ENCODE peak calls at places on chromosomes 3 and 15, in seven cellular contexts. C is GM23338, I is sigmoid colon, Q is brain microvascular endothelial cell, O is suprapubic skin, T is pancreas, W is lower lobe of right lung. K is an unnamed sample. For H3K27me3, the result is how much of the 10 kb centered on the place peaks cover.

GRCh38 chr3:46013316-46014094 is 13.8 kb downstream of the XCR1 start:
- DNase-seq in T (no peak), I (no peak), W (no peak), Q (no peak), O (no peak), C (no peak), K (no peak)

GRCh38 chr3:70811880-70812279 is 499.4 kb upstream of the MDFIC2 start:
- DNase-seq in C (no peak), I (peak), W (no peak), T (no peak), Q (peak), O (peak), K (no peak)

GRCh38 chr15:31308185-31308639 is 18.4 kb upstream of the KLF13 start:
- DNase-seq in T (no peak), C (peak), O (no peak), Q (no peak), W (no peak), I (no peak), K (peak)

GRCh38 chr3:179177611-179178010 is 29.5 kb downstream of the PIK3CA start:
- DNase-seq in Q (no peak), W (no peak), C (no peak), O (no peak), I (no peak), T (no peak), K (no peak)

GRCh38 chr3:128550113-128550440 is 57.1 kb upstream of the GATA2 start:
- DNase-seq in T (no peak), W (no peak), Q (no peak), I (no peak), C (no peak), O (no peak), K (no peak)

GRCh38 chr15:33460166-33460805 is 149.5 kb downstream of the RYR3 start:
- DNase-seq in T (no peak), C (no peak), O (no peak), I (no peak), W (no peak), Q (no peak), K (no peak)

GRCh38 chr3:106425021-106425420 is 556.2 kb upstream of the CBLB start:
- DNase-seq in O (no peak), I (no peak), T (no peak), Q (peak), C (no peak), W (no peak), K (no peak)

GRCh38 chr15:38189651-38190280 is 62.9 kb upstream of the SPRED1 start:
- DNase-seq in I (no peak), Q (no peak), C (no peak), W (no peak), T (no peak), O (no peak), K (no peak)

GRCh38 chr15:55589297-55589696 is 1.2 kb upstream of the PYGO1 start:
- DNase-seq in C (no peak), I (no peak), W (no peak), O (no peak), Q (no peak), T (no peak), K (no peak)

GRCh38 chr3:69791111-69791510 is 51.8 kb downstream of the MITF start:
- DNase-seq in W (peak), Q (peak), C (no peak), T (no peak), I (peak), O (peak), K (peak)

GRCh38 chr3:129195731-129196256 is 12.1 kb upstream of the CNBP start:
- DNase-seq in I (peak), C (no peak), Q (peak), W (no peak), O (no peak), T (no peak), K (peak)

GRCh38 chr3:15636028-15636709 is 34.6 kb downstream of the BTD start:
- DNase-seq in W (no peak), C (no peak), O (no peak), I (no peak), T (no peak), Q (peak), K (no peak)

GRCh38 chr3:52092291-52092660 is 35.9 kb upstream of the DUSP7 start:
- DNase-seq in C (no peak), O (no peak), Q (no peak), I (peak), T (no peak), W (peak), K (no peak)

GRCh38 chr3:124407260-124407659 is 323.0 kb upstream of the UMPS start:
- DNase-seq in Q (peak), I (no peak), T (no peak), W (no peak), C (no peak), O (no peak), K (no peak)

GRCh38 chr3:13352621-13353131 is 67.4 kb downstream of the NUP210 start:
- DNase-seq in C (no peak), T (no peak), O (no peak), Q (peak), W (no peak), I (no peak), K (no peak)

GRCh38 chr15:38195191-38195901 is 57.3 kb upstream of the SPRED1 start:
- DNase-seq in C (no peak), W (no peak), T (no peak), I (no peak), Q (no peak), O (no peak), K (no peak)

GRCh38 chr3:32508731-32509130 is 6.1 kb upstream of the CMTM6 start:
- DNase-seq in O (no peak), C (no peak), T (no peak), Q (no peak), W (no peak), I (no peak), K (no peak)

GRCh38 chr3:31947671-31948091 is 33.4 kb downstream of the OSBPL10 start:
- DNase-seq in O (no peak), Q (no peak), C (no peak), T (no peak), I (no peak), W (no peak), K (no peak)

GRCh38 chr15:88113909-88114308 is 142.6 kb downstream of the NTRK3 start:
- DNase-seq in T (no peak), I (no peak), C (no peak), Q (no peak), W (no peak), O (no peak), K (no peak)

GRCh38 chr15:64947211-64947610 is 35.5 kb downstream of the ANKDD1A start:
- DNase-seq in W (no peak), C (no peak), I (no peak), Q (no peak), O (no peak), T (no peak), K (no peak)

GRCh38 chr3:99808163-99808794 is 9.4 kb upstream of the CMSS1 start:
- DNase-seq in O (no peak), T (no peak), I (no peak), W (no peak), Q (peak), C (peak), K (no peak)

GRCh38 chr15:88002721-88003120 is 253.8 kb downstream of the NTRK3 start:
- DNase-seq in Q (no peak), O (no peak), I (no peak), T (no peak), W (no peak), C (no peak), K (no peak)

GRCh38 chr3:150439657-150440056 is 31.6 kb downstream of the TSC22D2 start:
- DNase-seq in Q (no peak), T (no peak), I (no peak), W (no peak), O (no peak), C (no peak), K (no peak)

GRCh38 chr15:25175033-25175788 is 220.4 kb downstream of the SNRPN start:
- DNase-seq in Q (no peak), T (peak), C (no peak), W (peak), O (peak), I (no peak), K (peak)

GRCh38 chr3:168865022-168865551 is 769.4 kb upstream of the GOLIM4 start:
- DNase-seq in C (peak), Q (peak), T (no peak), O (no peak), W (no peak), I (no peak), K (no peak)

GRCh38 chr15:71093089-71094024 is 21.9 kb upstream of the THSD4 start:
- DNase-seq in I (no peak), T (no peak), Q (peak), C (no peak), O (no peak), W (no peak), K (no peak)

GRCh38 chr3:141804447-141804777 is 41.2 kb downstream of the GRK7 start:
- DNase-seq in T (no peak), W (no peak), I (no peak), O (no peak), Q (no peak), C (no peak), K (no peak)

GRCh38 chr3:184796954-184797353 is 15.0 kb upstream of the VPS8 start:
- DNase-seq in O (no peak), I (no peak), W (no peak), Q (no peak), T (no peak), C (no peak), K (peak)

GRCh38 chr15:42490246-42490742 is 647 bp downstream of the ZNF106 start:
- DNase-seq in W (no peak), C (no peak), T (no peak), I (no peak), Q (no peak), O (no peak), K (no peak)

GRCh38 chr15:42491540-42492225 is 742 bp upstream of the ZNF106 start:
- DNase-seq in C (no peak), I (no peak), T (no peak), Q (peak), O (no peak), W (no peak), K (no peak)

GRCh38 chr15:42493694-42494093 is 1.7 kb upstream of the SNAP23 start:
- DNase-seq in C (no peak), W (no peak), I (no peak), Q (no peak), O (no peak), T (no peak), K (no peak)

GRCh38 chr15:42494998-42495360 is 455 bp upstream of the SNAP23 start:
- DNase-seq in I (peak), Q (peak), O (no peak), C (peak), W (no peak), T (no peak), K (peak)

GRCh38 chr15:42490743-42491539 is at the start of gene ZNF106:
- DNase-seq in C (peak), T (peak), W (peak), O (peak), I (peak), Q (peak), K (peak)
- TF ChIP-seq CTCF in C (no peak), T (no peak), W (peak), O (no peak), I (no peak), Q (peak), K (no peak)

GRCh38 chr15:85871545-85871944 is 76.8 kb upstream of the KLHL25 start:
- DNase-seq in C (no peak), I (no peak), Q (no peak), O (no peak), W (no peak), T (no peak), K (no peak)
- H3K27me3 ChIP-seq in C (under half), I (under half), Q (under half), O (under half), W (under half), T (under half), K (under half)

DNA sequence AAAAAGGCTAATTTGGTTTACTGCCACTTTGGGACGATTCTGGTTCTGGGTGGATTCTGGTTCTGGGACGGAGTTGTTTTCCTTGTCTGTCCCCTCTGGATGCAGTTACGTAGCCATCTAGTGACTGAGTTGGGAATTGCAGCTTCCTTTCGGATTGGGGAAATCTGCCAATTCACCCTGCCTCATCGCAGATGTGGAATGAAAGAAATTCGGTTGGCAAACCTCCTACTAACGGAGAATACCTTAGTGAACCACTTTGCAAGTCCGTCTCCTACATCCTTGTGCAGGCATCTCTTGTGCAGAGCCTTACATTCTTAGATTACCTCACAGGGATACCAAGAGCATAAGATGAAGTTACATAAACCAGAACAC is 31.5 kb upstream of the AP4E1 start:
- DNase-seq in I (peak), T (no peak), Q (peak), O (peak), C (peak), W (no peak), K (peak)
- H3K4me3 ChIP-seq in I (peak), T (no peak), Q (peak), O (peak), C (no peak), W (peak), K (peak)

GRCh38 chr15:29821416-29822099 is 710 bp downstream of the TJP1 start:
- DNase-seq in I (peak), W (peak), C (peak), Q (peak), O (peak), T (peak), K (peak)
- TF ChIP-seq CTCF in I (no peak), W (peak), C (no peak), Q (peak), O (no peak), T (no peak), K (no peak)

DNA sequence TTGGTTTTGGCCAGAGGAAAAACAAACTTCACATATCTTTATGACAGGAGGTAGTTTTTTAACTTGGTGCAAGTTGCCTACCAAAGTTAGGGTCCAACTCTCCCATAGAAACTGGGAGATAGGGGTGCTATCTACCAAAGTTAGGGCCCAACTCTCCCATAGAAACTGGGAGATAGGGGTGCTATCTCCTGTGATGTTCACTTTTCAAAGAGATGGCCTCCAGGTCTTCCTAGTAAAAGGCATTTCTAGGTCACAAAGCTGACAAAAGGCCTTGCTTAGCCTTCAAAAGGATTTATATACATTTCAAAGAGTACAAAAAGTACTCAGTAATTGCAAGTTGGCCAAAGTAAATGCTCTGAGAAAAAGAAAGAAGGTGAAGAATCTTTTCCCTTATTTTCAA is 27.1 kb downstream of the IL1RAP start:
- DNase-seq in W (no peak), Q (no peak), C (peak), I (no peak), O (no peak), T (no peak), K (no peak)
- H3K27me3 ChIP-seq in W (under half), Q (under half), C (half or more), I (under half), O (under half), T (under half), K (under half)

DNA sequence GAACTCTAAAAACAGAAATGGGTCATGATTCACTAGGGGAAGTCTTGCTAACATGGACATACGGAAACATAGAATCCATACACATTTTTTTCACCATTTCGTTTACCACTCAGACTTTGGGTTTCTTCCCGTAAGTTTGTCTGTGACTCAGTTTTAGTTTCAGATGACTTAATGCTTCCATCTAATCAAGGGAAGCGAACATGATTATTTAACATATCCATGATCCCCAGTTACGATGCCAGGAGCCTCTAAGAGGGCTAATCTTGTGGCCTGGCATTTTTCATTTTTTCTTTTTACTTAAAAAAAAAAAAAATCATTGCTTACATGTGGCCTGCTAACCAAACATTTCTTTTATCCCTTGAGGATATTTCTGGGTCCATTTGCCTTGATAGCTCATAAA is 20.2 kb upstream of the PLOD2 start:
- DNase-seq in T (no peak), O (no peak), I (no peak), C (no peak), W (no peak), Q (no peak), K (no peak)
- H3K4me3 ChIP-seq in T (no peak), O (no peak), I (no peak), C (no peak), W (no peak), Q (no peak), K (no peak)

GRCh38 chr15:44585633-44586032 is 48.7 kb downstream of the EIF3J start:
- DNase-seq in Q (no peak), I (no peak), W (no peak), C (no peak), T (no peak), O (no peak), K (no peak)

GRCh38 chr15:44580105-44580504 is 43.2 kb downstream of the EIF3J start:
- DNase-seq in C (no peak), T (no peak), W (no peak), I (no peak), Q (no peak), O (no peak), K (no peak)

GRCh38 chr15:44588541-44588940 is 51.6 kb downstream of the EIF3J start:
- DNase-seq in I (no peak), Q (no peak), T (no peak), C (no peak), O (no peak), W (no peak), K (no peak)

DNA sequence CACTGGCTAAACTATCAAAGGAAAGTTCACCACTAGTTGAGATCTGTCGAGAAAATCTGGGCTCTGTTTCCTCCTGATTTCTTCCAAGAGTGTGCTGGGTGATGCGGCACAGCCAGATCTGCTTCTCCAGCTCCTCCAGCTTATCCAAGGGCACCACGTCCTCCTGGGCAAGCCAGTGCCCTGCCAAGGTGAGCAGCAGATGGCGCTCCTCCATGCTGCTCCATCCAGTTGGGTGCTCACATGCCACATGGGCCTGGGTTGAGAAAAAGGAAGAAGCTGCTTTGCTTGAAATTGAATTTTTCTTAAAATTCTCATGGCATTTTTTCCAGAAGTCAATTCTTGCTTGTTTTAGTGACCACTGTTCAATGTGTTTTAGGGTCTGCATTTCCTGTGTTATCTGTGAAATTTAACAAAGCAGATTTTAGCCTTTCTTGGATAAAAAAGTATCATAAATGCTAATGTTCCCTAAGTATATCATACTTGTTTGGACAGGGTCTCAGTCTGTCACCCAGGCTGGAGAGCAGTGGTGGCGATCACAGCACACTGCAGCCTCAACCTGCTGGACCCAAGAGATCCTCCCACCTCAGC is 47.3 kb downstream of the EIF3J start:
- DNase-seq in I (no peak), C (peak), O (no peak), Q (no peak), T (peak), W (peak), K (no peak)
- TF ChIP-seq CTCF in I (no peak), C (peak), O (no peak), Q (peak), T (no peak), W (peak), K (no peak)

GRCh38 chr3:4060064-4060463 is 243.1 kb upstream of the SETMAR start:
- DNase-seq in C (no peak), W (no peak), T (no peak), O (no peak), I (no peak), Q (no peak), K (no peak)
- H3K27me3 ChIP-seq in C (under half), W (under half), T (under half), O (under half), I (under half), Q (under half), K (under half)

DNA sequence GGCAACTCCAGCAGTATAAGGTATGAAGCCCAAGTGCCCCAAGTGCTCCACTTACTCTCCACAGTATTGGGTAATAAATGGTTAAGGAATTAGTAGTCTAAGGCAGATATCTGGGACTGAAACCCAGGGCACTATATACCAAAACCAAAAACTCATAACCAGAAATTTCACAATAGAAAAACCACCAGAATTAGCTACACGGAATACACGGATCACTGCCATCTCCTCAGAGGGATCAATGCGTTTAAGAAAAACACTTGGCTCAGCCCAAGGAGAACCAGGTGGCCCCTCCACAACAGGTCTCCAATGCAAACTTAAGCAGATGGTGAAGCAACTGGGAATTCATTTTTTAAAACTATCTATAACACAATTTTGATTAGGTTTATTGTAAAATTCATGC is 83.6 kb downstream of the FAIM start:
- DNase-seq in Q (no peak), I (no peak), O (no peak), C (no peak), W (no peak), T (no peak), K (no peak)
- H3K4me3 ChIP-seq in Q (no peak), I (no peak), O (no peak), C (no peak), W (no peak), T (no peak), K (no peak)